ENCODE peak calls at places on chromosomes 2 and 18, in six cellular contexts. One of them, this sample, is unnamed.

GRCh38 chr2:45885111-45885685 is 233.7 kb downstream of the PRKCE start:
- DNase-seq in breast epithelium: no peak
- DNase-seq in heart left ventricle: no peak
- DNase-seq in cerebellar cortex: no peak
- DNase-seq in GM06990: no peak
- DNase-seq in NCI-H1105 treated with DMSO at 0.1 percent for 48 hours: no peak
- DNase-seq in this sample: no peak

GRCh38 chr2:207122914-207123744 is 42.6 kb downstream of the KLF7 start:
- DNase-seq in breast epithelium: no peak
- DNase-seq in NCI-H1105 treated with DMSO at 0.1 percent for 48 hours: peak; percentile 7
- DNase-seq in cerebellar cortex: no peak
- DNase-seq in GM06990: no peak
- DNase-seq in heart left ventricle: no peak
- DNase-seq in this sample: no peak

GRCh38 chr2:176114930-176115625 is 1.5 kb upstream of the HOXD10 start:
- DNase-seq in cerebellar cortex: no peak
- DNase-seq in heart left ventricle: no peak
- DNase-seq in GM06990: no peak
- DNase-seq in breast epithelium: peak; percentile 48
- DNase-seq in NCI-H1105 treated with DMSO at 0.1 percent for 48 hours: no peak
- DNase-seq in this sample: no peak

GRCh38 chr2:158403237-158403636 is 53.3 kb downstream of the CCDC148 start:
- DNase-seq in GM06990: peak; percentile 20
- DNase-seq in cerebellar cortex: no peak
- DNase-seq in breast epithelium: no peak
- DNase-seq in heart left ventricle: no peak
- DNase-seq in NCI-H1105 treated with DMSO at 0.1 percent for 48 hours: no peak
- DNase-seq in this sample: no peak

GRCh38 chr18:31720867-31721266 is 36.5 kb upstream of the B4GALT6 start:
- DNase-seq in NCI-H1105 treated with DMSO at 0.1 percent for 48 hours: no peak
- DNase-seq in cerebellar cortex: no peak
- DNase-seq in breast epithelium: no peak
- DNase-seq in heart left ventricle: no peak
- DNase-seq in GM06990: no peak
- DNase-seq in this sample: no peak

GRCh38 chr2:72982219-72982618 is 64.9 kb downstream of the EMX1 start:
- DNase-seq in heart left ventricle: no peak
- DNase-seq in GM06990: no peak
- DNase-seq in cerebellar cortex: no peak
- DNase-seq in breast epithelium: no peak
- DNase-seq in NCI-H1105 treated with DMSO at 0.1 percent for 48 hours: no peak
- DNase-seq in this sample: no peak

GRCh38 chr2:170339324-170339723 is 161.4 kb downstream of the MYO3B start:
- DNase-seq in breast epithelium: no peak
- DNase-seq in heart left ventricle: no peak
- DNase-seq in GM06990: no peak
- DNase-seq in NCI-H1105 treated with DMSO at 0.1 percent for 48 hours: no peak
- DNase-seq in cerebellar cortex: no peak
- DNase-seq in this sample: no peak

GRCh38 chr2:15023231-15023630 is 390.7 kb downstream of the LRATD1 start:
- DNase-seq in GM06990: no peak
- DNase-seq in cerebellar cortex: no peak
- DNase-seq in heart left ventricle: no peak
- DNase-seq in NCI-H1105 treated with DMSO at 0.1 percent for 48 hours: no peak
- DNase-seq in breast epithelium: no peak
- DNase-seq in this sample: no peak

GRCh38 chr18:7523772-7524171 is 43.3 kb upstream of the PTPRM start:
- DNase-seq in breast epithelium: no peak
- DNase-seq in NCI-H1105 treated with DMSO at 0.1 percent for 48 hours: no peak
- DNase-seq in heart left ventricle: no peak
- DNase-seq in cerebellar cortex: no peak
- DNase-seq in GM06990: no peak
- DNase-seq in this sample: no peak

GRCh38 chr2:241602720-241603119 is 34.2 kb downstream of the THAP4 start:
- DNase-seq in breast epithelium: no peak
- DNase-seq in heart left ventricle: no peak
- DNase-seq in NCI-H1105 treated with DMSO at 0.1 percent for 48 hours: no peak
- DNase-seq in GM06990: no peak
- DNase-seq in cerebellar cortex: no peak
- DNase-seq in this sample: no peak

GRCh38 chr18:13576598-13576997 is 149.8 kb downstream of the FAM210A start:
- DNase-seq in cerebellar cortex: no peak
- DNase-seq in heart left ventricle: no peak
- DNase-seq in GM06990: peak; percentile 39
- DNase-seq in NCI-H1105 treated with DMSO at 0.1 percent for 48 hours: no peak
- DNase-seq in breast epithelium: no peak
- DNase-seq in this sample: no peak

GRCh38 chr2:148567716-148568115 is 76.8 kb upstream of the EPC2 start:
- DNase-seq in GM06990: no peak
- DNase-seq in breast epithelium: no peak
- DNase-seq in NCI-H1105 treated with DMSO at 0.1 percent for 48 hours: no peak
- DNase-seq in cerebellar cortex: no peak
- DNase-seq in heart left ventricle: no peak
- DNase-seq in this sample: no peak

GRCh38 chr2:23497063-23497462 is 112.1 kb downstream of the KLHL29 start:
- DNase-seq in cerebellar cortex: no peak
- DNase-seq in NCI-H1105 treated with DMSO at 0.1 percent for 48 hours: no peak
- DNase-seq in breast epithelium: no peak
- DNase-seq in GM06990: no peak
- DNase-seq in heart left ventricle: no peak
- DNase-seq in this sample: no peak

GRCh38 chr2:169709335-169709734 is 15.1 kb downstream of the PHOSPHO2 start:
- DNase-seq in heart left ventricle: no peak
- DNase-seq in NCI-H1105 treated with DMSO at 0.1 percent for 48 hours: no peak
- DNase-seq in breast epithelium: no peak
- DNase-seq in GM06990: no peak
- DNase-seq in cerebellar cortex: no peak
- DNase-seq in this sample: no peak

GRCh38 chr2:70248145-70248809 is at the start of gene TIA1:
- DNase-seq in GM06990: peak; percentile 97
- DNase-seq in heart left ventricle: peak; percentile 99
- DNase-seq in breast epithelium: peak; percentile 98
- DNase-seq in NCI-H1105 treated with DMSO at 0.1 percent for 48 hours: peak; percentile 99
- DNase-seq in cerebellar cortex: peak; percentile 97
- DNase-seq in this sample: peak; percentile 99

GRCh38 chr18:32507093-32507492 is 36.4 kb upstream of the GAREM1 start:
- DNase-seq in NCI-H1105 treated with DMSO at 0.1 percent for 48 hours: no peak
- DNase-seq in GM06990: no peak
- DNase-seq in breast epithelium: no peak
- DNase-seq in cerebellar cortex: no peak
- DNase-seq in heart left ventricle: no peak
- DNase-seq in this sample: no peak

GRCh38 chr2:160075171-160075570 is 12.8 kb upstream of the PLA2R1 start:
- DNase-seq in NCI-H1105 treated with DMSO at 0.1 percent for 48 hours: no peak
- DNase-seq in heart left ventricle: no peak
- DNase-seq in GM06990: no peak
- DNase-seq in cerebellar cortex: no peak
- DNase-seq in breast epithelium: no peak
- DNase-seq in this sample: no peak

GRCh38 chr2:239399404-239399999 is 1.3 kb downstream of the HDAC4 start:
- DNase-seq in cerebellar cortex: peak; percentile 39
- DNase-seq in heart left ventricle: no peak
- DNase-seq in GM06990: no peak
- DNase-seq in NCI-H1105 treated with DMSO at 0.1 percent for 48 hours: peak; percentile 59
- DNase-seq in breast epithelium: peak; percentile 50
- DNase-seq in this sample: peak; percentile 69

GRCh38 chr18:24801011-24801410 is 340.6 kb downstream of the HRH4 start:
- DNase-seq in breast epithelium: no peak
- DNase-seq in cerebellar cortex: no peak
- DNase-seq in heart left ventricle: no peak
- DNase-seq in NCI-H1105 treated with DMSO at 0.1 percent for 48 hours: no peak
- DNase-seq in GM06990: no peak
- DNase-seq in this sample: no peak

GRCh38 chr2:42786561-42787345 is 5.6 kb downstream of the HAAO start:
- DNase-seq in GM06990: no peak
- DNase-seq in breast epithelium: no peak
- DNase-seq in cerebellar cortex: no peak
- DNase-seq in NCI-H1105 treated with DMSO at 0.1 percent for 48 hours: no peak
- DNase-seq in heart left ventricle: no peak
- DNase-seq in this sample: no peak

GRCh38 chr18:75088622-75089211 is 120.2 kb downstream of the PTGR3 start:
- DNase-seq in NCI-H1105 treated with DMSO at 0.1 percent for 48 hours: no peak
- DNase-seq in heart left ventricle: no peak
- DNase-seq in GM06990: no peak
- DNase-seq in cerebellar cortex: no peak
- DNase-seq in breast epithelium: no peak
- DNase-seq in this sample: no peak

GRCh38 chr2:235594041-235594440 is 100.2 kb downstream of the AGAP1 start:
- DNase-seq in breast epithelium: no peak
- DNase-seq in NCI-H1105 treated with DMSO at 0.1 percent for 48 hours: peak; percentile 83
- DNase-seq in GM06990: no peak
- DNase-seq in cerebellar cortex: peak; percentile 88
- DNase-seq in heart left ventricle: no peak
- DNase-seq in this sample: no peak

GRCh38 chr18:55362303-55362702 is 225.7 kb downstream of the TCF4 start:
- DNase-seq in cerebellar cortex: no peak
- DNase-seq in breast epithelium: no peak
- DNase-seq in NCI-H1105 treated with DMSO at 0.1 percent for 48 hours: no peak
- DNase-seq in heart left ventricle: no peak
- DNase-seq in GM06990: no peak
- DNase-seq in this sample: no peak

GRCh38 chr2:201071305-201072200 is at the start of the genes HYCC2 and NDUFB3:
- DNase-seq in breast epithelium: peak; percentile 93
- DNase-seq in heart left ventricle: peak; percentile 93
- DNase-seq in NCI-H1105 treated with DMSO at 0.1 percent for 48 hours: peak; percentile 85
- DNase-seq in GM06990: peak; percentile 90
- DNase-seq in cerebellar cortex: peak; percentile 95
- DNase-seq in this sample: peak; percentile 93

GRCh38 chr18:32093106-32093511 is 1.4 kb downstream of the RNF138 start:
- DNase-seq in heart left ventricle: peak; percentile 76
- DNase-seq in GM06990: peak; percentile 81
- DNase-seq in NCI-H1105 treated with DMSO at 0.1 percent for 48 hours: peak; percentile 56
- DNase-seq in breast epithelium: no peak
- DNase-seq in cerebellar cortex: peak; percentile 37
- DNase-seq in this sample: peak; percentile 54

GRCh38 chr2:228709788-228710371 is 528.4 kb upstream of the SPHKAP start:
- DNase-seq in heart left ventricle: no peak
- DNase-seq in cerebellar cortex: no peak
- DNase-seq in GM06990: no peak
- DNase-seq in breast epithelium: no peak
- DNase-seq in NCI-H1105 treated with DMSO at 0.1 percent for 48 hours: no peak
- DNase-seq in this sample: no peak

GRCh38 chr2:168632733-168633132 is 169.7 kb upstream of the NOSTRIN start:
- DNase-seq in GM06990: no peak
- DNase-seq in breast epithelium: no peak
- DNase-seq in NCI-H1105 treated with DMSO at 0.1 percent for 48 hours: no peak
- DNase-seq in cerebellar cortex: no peak
- DNase-seq in heart left ventricle: no peak
- DNase-seq in this sample: no peak

GRCh38 chr2:196059491-196059960 is 9.1 kb downstream of the DNAH7 start:
- DNase-seq in cerebellar cortex: no peak
- DNase-seq in NCI-H1105 treated with DMSO at 0.1 percent for 48 hours: no peak
- DNase-seq in breast epithelium: no peak
- DNase-seq in heart left ventricle: no peak
- DNase-seq in GM06990: no peak
- DNase-seq in this sample: no peak

GRCh38 chr2:42829556-42830510 is 37.5 kb upstream of the HAAO start:
- DNase-seq in breast epithelium: no peak
- DNase-seq in cerebellar cortex: no peak
- DNase-seq in NCI-H1105 treated with DMSO at 0.1 percent for 48 hours: no peak
- DNase-seq in heart left ventricle: no peak
- DNase-seq in GM06990: no peak
- DNase-seq in this sample: no peak

GRCh38 chr18:28163201-28163778 is 13.6 kb downstream of the CDH2 start:
- DNase-seq in cerebellar cortex: peak; percentile 55
- DNase-seq in NCI-H1105 treated with DMSO at 0.1 percent for 48 hours: no peak
- DNase-seq in heart left ventricle: no peak
- DNase-seq in breast epithelium: no peak
- DNase-seq in GM06990: no peak
- DNase-seq in this sample: no peak

GRCh38 chr2:213232649-213233437 is 51.4 kb upstream of the SPAG16 start:
- DNase-seq in breast epithelium: no peak
- DNase-seq in heart left ventricle: no peak
- DNase-seq in cerebellar cortex: no peak
- DNase-seq in NCI-H1105 treated with DMSO at 0.1 percent for 48 hours: no peak
- DNase-seq in GM06990: peak; percentile 83
- DNase-seq in this sample: no peak

GRCh38 chr2:217916504-217917254 is 86.1 kb downstream of the TNS1 start:
- DNase-seq in heart left ventricle: peak; percentile 65
- DNase-seq in breast epithelium: no peak
- DNase-seq in cerebellar cortex: no peak
- DNase-seq in GM06990: no peak
- DNase-seq in NCI-H1105 treated with DMSO at 0.1 percent for 48 hours: no peak
- DNase-seq in this sample: peak; percentile 45

GRCh38 chr18:5073026-5073944 is 123.8 kb downstream of the AKAIN1 start:
- DNase-seq in heart left ventricle: no peak
- DNase-seq in GM06990: no peak
- DNase-seq in breast epithelium: no peak
- DNase-seq in cerebellar cortex: peak; percentile 78
- DNase-seq in NCI-H1105 treated with DMSO at 0.1 percent for 48 hours: peak; percentile 50
- DNase-seq in this sample: no peak

GRCh38 chr2:187165936-187166335 is 282.1 kb downstream of the CALCRL start:
- DNase-seq in GM06990: no peak
- DNase-seq in NCI-H1105 treated with DMSO at 0.1 percent for 48 hours: no peak
- DNase-seq in breast epithelium: no peak
- DNase-seq in cerebellar cortex: no peak
- DNase-seq in heart left ventricle: no peak
- DNase-seq in this sample: no peak

GRCh38 chr2:29663266-29663665 is 258.1 kb downstream of the ALK start:
- DNase-seq in heart left ventricle: no peak
- DNase-seq in NCI-H1105 treated with DMSO at 0.1 percent for 48 hours: no peak
- DNase-seq in GM06990: no peak
- DNase-seq in cerebellar cortex: no peak
- DNase-seq in breast epithelium: no peak
- DNase-seq in this sample: no peak

GRCh38 chr2:170812716-170813585 is 3.7 kb upstream of the GAD1 start:
- DNase-seq in GM06990: no peak
- DNase-seq in NCI-H1105 treated with DMSO at 0.1 percent for 48 hours: peak; percentile 86
- DNase-seq in breast epithelium: no peak
- DNase-seq in cerebellar cortex: peak; percentile 84
- DNase-seq in heart left ventricle: no peak
- DNase-seq in this sample: no peak